ENCODE peak calls at places on chromosome 11, in seven cellular contexts. O, K, A, T, H, N and E are unnamed samples.

GRCh38 chr11:26143553-26144308 is 188.2 kb upstream of the ANO3 start:
- DNase-seq in O (no peak), K (no peak), A (no peak), T (no peak), H (no peak), N (peak), E (no peak)

GRCh38 chr11:28243057-28243456 is 134.9 kb downstream of the METTL15 start:
- DNase-seq in O (no peak), K (no peak), A (no peak), T (no peak), H (no peak), N (no peak), E (no peak)

GRCh38 chr11:117713676-117714075 is 83.3 kb downstream of the DSCAML1 start:
- DNase-seq in O (no peak), K (no peak), A (no peak), T (no peak), H (no peak), N (no peak), E (no peak)

GRCh38 chr11:19827399-19828135 is 114.9 kb downstream of the NAV2 start:
- DNase-seq in O (no peak), K (no peak), A (no peak), T (no peak), H (no peak), N (peak), E (peak)

GRCh38 chr11:128711136-128711535 is 17.3 kb downstream of the FLI1 start:
- DNase-seq in O (no peak), K (no peak), A (no peak), T (no peak), H (no peak), N (no peak), E (no peak)

GRCh38 chr11:130179396-130180306 is 20.1 kb downstream of the ST14 start:
- DNase-seq in O (no peak), K (no peak), A (no peak), T (no peak), H (no peak), N (no peak), E (no peak)

GRCh38 chr11:131584694-131585592 is 214.5 kb downstream of the NTM start:
- DNase-seq in O (no peak), K (no peak), A (no peak), T (no peak), H (no peak), N (peak), E (peak)

GRCh38 chr11:134414772-134415765 is 3.0 kb upstream of the B3GAT1 start:
- DNase-seq in O (no peak), K (no peak), A (peak), T (no peak), H (no peak), N (no peak), E (no peak)

GRCh38 chr11:74683941-74684481 is 47.2 kb downstream of the CHRDL2 start:
- DNase-seq in O (no peak), K (no peak), A (no peak), T (no peak), H (no peak), N (no peak), E (peak)

GRCh38 chr11:35101223-35101622 is 37.7 kb upstream of the CD44 start:
- DNase-seq in O (no peak), K (no peak), A (no peak), T (no peak), H (no peak), N (no peak), E (no peak)

GRCh38 chr11:67043572-67044329 is 12.9 kb upstream of the RHOD start:
- DNase-seq in O (no peak), K (no peak), A (no peak), T (no peak), H (no peak), N (no peak), E (no peak)

GRCh38 chr11:112962854-112963367 is 1.7 kb downstream of the NCAM1 start:
- DNase-seq in O (no peak), K (peak), A (peak), T (no peak), H (no peak), N (peak), E (peak)

GRCh38 chr11:67022341-67022933 is 497 bp upstream of the SYT12 start:
- DNase-seq in O (no peak), K (no peak), A (peak), T (no peak), H (no peak), N (no peak), E (no peak)

GRCh38 chr11:72624496-72625201 is 49.6 kb downstream of the PDE2A start:
- DNase-seq in O (no peak), K (no peak), A (no peak), T (no peak), H (no peak), N (no peak), E (no peak)

GRCh38 chr11:75668508-75669297 is at the start of gene MAP6:
- DNase-seq in O (peak), K (no peak), A (peak), T (no peak), H (peak), N (peak), E (peak)

GRCh38 chr11:16809901-16810668 is 71.6 kb downstream of the C11orf58 start:
- DNase-seq in O (no peak), K (peak), A (no peak), T (no peak), H (no peak), N (no peak), E (no peak)

GRCh38 chr11:77213029-77213579 is 85.1 kb downstream of the MYO7A start:
- DNase-seq in O (peak), K (no peak), A (no peak), T (no peak), H (no peak), N (no peak), E (no peak)

GRCh38 chr11:48122656-48123055 is 94.0 kb upstream of the OR4B1 start:
- DNase-seq in O (no peak), K (no peak), A (no peak), T (no peak), H (no peak), N (no peak), E (peak)

GRCh38 chr11:101003468-101003867 is 126.1 kb downstream of the PGR start:
- DNase-seq in O (no peak), K (no peak), A (no peak), T (no peak), H (no peak), N (peak), E (peak)

GRCh38 chr11:71917646-71918045 is 10.7 kb downstream of the XNDC1N start:
- DNase-seq in O (no peak), K (no peak), A (no peak), T (no peak), H (no peak), N (no peak), E (no peak)

GRCh38 chr11:62996271-62996670 is 11.5 kb upstream of the SLC22A6 start:
- DNase-seq in O (no peak), K (no peak), A (no peak), T (no peak), H (no peak), N (no peak), E (no peak)